ENCODE peak calls at places on chromosome 3, in six cellular contexts. J is lower leg skin; Q is HTR-8/SVneo; L is AG10803; R is cardiac septum; I is activated CD4-positive, alpha-beta T cell treated with anti-CD3 and anti-CD28 coated beads, Interleukin-2, amount 10 ng/mL, durations not matched to agents 7 days and 5 days. D is an unnamed sample.

GRCh38 chr3:22714758-22715157 is 488.4 kb upstream of the UBE2E2 start:
- DNase-seq in Q (no peak), J (no peak), I (no peak), L (no peak), R (no peak), D (no peak)

GRCh38 chr3:58251653-58252052 is 14.1 kb downstream of the ABHD6 start:
- DNase-seq in R (no peak), I (no peak), Q (no peak), L (no peak), J (no peak), D (no peak)

GRCh38 chr3:37736632-37737031 is 125.0 kb upstream of the CTDSPL start:
- DNase-seq in I (no peak), J (no peak), L (no peak), R (no peak), Q (no peak), D (no peak)

GRCh38 chr3:183244219-183244618 is 8.8 kb upstream of the B3GNT5 start:
- DNase-seq in L (no peak), Q (no peak), R (no peak), J (no peak), I (no peak), D (no peak)

GRCh38 chr3:81769271-81769670 is 7.8 kb upstream of the GBE1 start:
- DNase-seq in R (no peak), I (no peak), L (no peak), Q (no peak), J (no peak), D (no peak)

GRCh38 chr3:112539825-112540517 is 21.8 kb downstream of the ATG3 start:
- DNase-seq in R (no peak), L (no peak), Q (no peak), I (no peak), J (no peak), D (no peak)

GRCh38 chr3:48982686-48983085 is 7.4 kb upstream of the P4HTM start:
- DNase-seq in Q (no peak), R (no peak), L (no peak), I (no peak), J (no peak), D (peak; percentile 73)

GRCh38 chr3:115325539-115325938 is 178.5 kb upstream of the ZBTB20 start:
- DNase-seq in R (no peak), L (peak; percentile 41), J (no peak), Q (no peak), I (peak; percentile 26), D (no peak)

GRCh38 chr3:13121553-13122001 is 48.3 kb upstream of the IQSEC1 start:
- DNase-seq in J (no peak), L (no peak), Q (no peak), R (no peak), I (no peak), D (no peak)

GRCh38 chr3:115500795-115501194 is 122.5 kb upstream of the GAP43 start:
- DNase-seq in J (no peak), L (no peak), R (no peak), I (no peak), Q (no peak), D (no peak)

GRCh38 chr3:62521464-62522105 is 148.2 kb upstream of the FEZF2 start:
- DNase-seq in I (no peak), J (no peak), R (no peak), L (no peak), Q (no peak), D (no peak)

GRCh38 chr3:11558002-11558401 is 85.7 kb downstream of the VGLL4 start:
- DNase-seq in R (no peak), L (peak; percentile 82), Q (no peak), J (no peak), I (no peak), D (no peak)

GRCh38 chr3:183907176-183907575 is 22.5 kb upstream of the PARL start:
- DNase-seq in Q (no peak), I (no peak), R (no peak), J (no peak), L (no peak), D (no peak)

D was measured in mesenteric fat pad.